ENCODE peak calls at places on chromosomes 6 and 20, in eight cellular contexts. One of them, this sample, is unnamed.

GRCh38 chr6:133337312-133337711 is 96.2 kb downstream of the EYA4 start:
- DNase-seq in astrocyte: no peak
- DNase-seq in IMR-90: peak; percentile 86
- DNase-seq in GM13976: no peak
- DNase-seq in astrocyte of the spinal cord: no peak
- DNase-seq in endothelial cell of umbilical vein: no peak
- DNase-seq in Calu3: no peak
- DNase-seq in GM20000: no peak
- DNase-seq in this sample: no peak

GRCh38 chr6:106192824-106193223 is 106.7 kb downstream of the PRDM1 start:
- DNase-seq in endothelial cell of umbilical vein: peak; percentile 14
- DNase-seq in GM20000: no peak
- DNase-seq in astrocyte: peak; percentile 88
- DNase-seq in IMR-90: peak; percentile 28
- DNase-seq in Calu3: no peak
- DNase-seq in astrocyte of the spinal cord: peak; percentile 35
- DNase-seq in GM13976: no peak
- DNase-seq in this sample: no peak

GRCh38 chr6:37482356-37483292 is 17.1 kb downstream of the CCDC167 start:
- DNase-seq in GM20000: no peak
- DNase-seq in astrocyte: no peak
- DNase-seq in endothelial cell of umbilical vein: no peak
- DNase-seq in astrocyte of the spinal cord: no peak
- DNase-seq in IMR-90: no peak
- DNase-seq in Calu3: no peak
- DNase-seq in GM13976: no peak
- DNase-seq in this sample: no peak

GRCh38 chr6:154329350-154330170 is 27.0 kb downstream of the IPCEF1 start:
- DNase-seq in astrocyte of the spinal cord: no peak
- DNase-seq in endothelial cell of umbilical vein: no peak
- DNase-seq in GM13976: no peak
- DNase-seq in GM20000: no peak
- DNase-seq in IMR-90: no peak
- DNase-seq in Calu3: no peak
- DNase-seq in astrocyte: no peak
- DNase-seq in this sample: no peak

GRCh38 chr6:152201134-152201533 is 393.7 kb downstream of the ESR1 start:
- DNase-seq in Calu3: no peak
- DNase-seq in GM20000: no peak
- DNase-seq in astrocyte: no peak
- DNase-seq in astrocyte of the spinal cord: no peak
- DNase-seq in GM13976: no peak
- DNase-seq in endothelial cell of umbilical vein: no peak
- DNase-seq in IMR-90: no peak
- DNase-seq in this sample: no peak

GRCh38 chr6:43437700-43438099 is 10.4 kb downstream of the ABCC10 start:
- DNase-seq in Calu3: no peak
- DNase-seq in GM20000: no peak
- DNase-seq in astrocyte: no peak
- DNase-seq in endothelial cell of umbilical vein: no peak
- DNase-seq in GM13976: no peak
- DNase-seq in IMR-90: no peak
- DNase-seq in astrocyte of the spinal cord: no peak
- DNase-seq in this sample: no peak

GRCh38 chr6:156283091-156283490 is 494.1 kb upstream of the ARID1B start:
- DNase-seq in IMR-90: no peak
- DNase-seq in endothelial cell of umbilical vein: no peak
- DNase-seq in astrocyte of the spinal cord: no peak
- DNase-seq in GM13976: no peak
- DNase-seq in astrocyte: no peak
- DNase-seq in Calu3: no peak
- DNase-seq in GM20000: no peak
- DNase-seq in this sample: no peak

GRCh38 chr6:31900917-31901414 is 920 bp downstream of the ZBTB12 start:
- DNase-seq in endothelial cell of umbilical vein: no peak
- DNase-seq in astrocyte of the spinal cord: no peak
- DNase-seq in IMR-90: no peak
- DNase-seq in GM13976: no peak
- DNase-seq in astrocyte: no peak
- DNase-seq in Calu3: peak; percentile 32
- DNase-seq in GM20000: no peak
- DNase-seq in this sample: no peak

GRCh38 chr6:153780011-153780410 is 259.0 kb upstream of the OPRM1 start:
- DNase-seq in Calu3: no peak
- DNase-seq in endothelial cell of umbilical vein: no peak
- DNase-seq in astrocyte: no peak
- DNase-seq in astrocyte of the spinal cord: no peak
- DNase-seq in GM20000: no peak
- DNase-seq in GM13976: no peak
- DNase-seq in IMR-90: no peak
- DNase-seq in this sample: no peak

GRCh38 chr6:71190809-71191208 is 97.8 kb upstream of the OGFRL1 start:
- DNase-seq in endothelial cell of umbilical vein: peak; percentile 41
- DNase-seq in GM13976: no peak
- DNase-seq in IMR-90: peak; percentile 52
- DNase-seq in astrocyte of the spinal cord: peak; percentile 54
- DNase-seq in GM20000: no peak
- DNase-seq in astrocyte: no peak
- DNase-seq in Calu3: no peak
- DNase-seq in this sample: no peak

GRCh38 chr6:11055127-11055627 is 11.1 kb upstream of the ELOVL2 start:
- DNase-seq in astrocyte of the spinal cord: no peak
- DNase-seq in IMR-90: peak; percentile 43
- DNase-seq in astrocyte: peak; percentile 51
- DNase-seq in Calu3: no peak
- DNase-seq in GM20000: no peak
- DNase-seq in endothelial cell of umbilical vein: no peak
- DNase-seq in GM13976: no peak
- DNase-seq in this sample: no peak

GRCh38 chr6:35733633-35734032 is 3.2 kb upstream of the ARMC12 start:
- DNase-seq in Calu3: no peak
- DNase-seq in GM20000: no peak
- DNase-seq in astrocyte: no peak
- DNase-seq in GM13976: no peak
- DNase-seq in IMR-90: no peak
- DNase-seq in astrocyte of the spinal cord: no peak
- DNase-seq in endothelial cell of umbilical vein: no peak
- DNase-seq in this sample: no peak

GRCh38 chr6:35729722-35730121 is 7.1 kb upstream of the ARMC12 start:
- DNase-seq in IMR-90: no peak
- DNase-seq in GM13976: no peak
- DNase-seq in astrocyte: no peak
- DNase-seq in GM20000: no peak
- DNase-seq in Calu3: no peak
- DNase-seq in astrocyte of the spinal cord: no peak
- DNase-seq in endothelial cell of umbilical vein: no peak
- DNase-seq in this sample: no peak

GRCh38 chr6:35731414-35731735 is 5.5 kb upstream of the ARMC12 start:
- DNase-seq in Calu3: peak; percentile 83
- DNase-seq in astrocyte of the spinal cord: peak; percentile 90
- DNase-seq in IMR-90: peak; percentile 67
- DNase-seq in GM20000: peak; percentile 93
- DNase-seq in astrocyte: peak; percentile 65
- DNase-seq in GM13976: peak; percentile 92
- DNase-seq in endothelial cell of umbilical vein: peak; percentile 85
- DNase-seq in this sample: peak; percentile 94

GRCh38 chr6:35730745-35731413 is 6.0 kb upstream of the ARMC12 start:
- DNase-seq in IMR-90: no peak
- DNase-seq in astrocyte: no peak
- DNase-seq in Calu3: no peak
- DNase-seq in astrocyte of the spinal cord: no peak
- DNase-seq in GM13976: no peak
- DNase-seq in GM20000: no peak
- DNase-seq in endothelial cell of umbilical vein: no peak
- DNase-seq in this sample: no peak

GRCh38 chr6:35731736-35732532 is 4.9 kb upstream of the ARMC12 start:
- DNase-seq in IMR-90: peak; percentile 83
- DNase-seq in GM13976: peak; percentile 93
- DNase-seq in astrocyte of the spinal cord: peak; percentile 98
- DNase-seq in GM20000: peak; percentile 91
- DNase-seq in endothelial cell of umbilical vein: peak; percentile 87
- DNase-seq in Calu3: peak; percentile 91
- DNase-seq in astrocyte: peak; percentile 81
- DNase-seq in this sample: peak; percentile 87
- TF ChIP-seq CTCF in IMR-90: no peak
- TF ChIP-seq CTCF in GM13976: no peak
- TF ChIP-seq CTCF in astrocyte of the spinal cord: peak; percentile 6
- TF ChIP-seq CTCF in GM20000: no peak
- TF ChIP-seq CTCF in endothelial cell of umbilical vein: peak; percentile 5
- TF ChIP-seq CTCF in Calu3: no peak
- TF ChIP-seq CTCF in astrocyte: no peak
- TF ChIP-seq CTCF in this sample: no peak

GRCh38 chr20:39871013-39871412 is 818.0 kb downstream of the MAFB start:
- DNase-seq in IMR-90: no peak
- DNase-seq in astrocyte of the spinal cord: no peak
- DNase-seq in endothelial cell of umbilical vein: no peak
- DNase-seq in GM13976: no peak
- DNase-seq in GM20000: no peak
- DNase-seq in Calu3: no peak
- DNase-seq in astrocyte: no peak
- DNase-seq in this sample: no peak
- TF ChIP-seq CTCF in IMR-90: no peak
- TF ChIP-seq CTCF in astrocyte of the spinal cord: no peak
- TF ChIP-seq CTCF in endothelial cell of umbilical vein: no peak
- TF ChIP-seq CTCF in GM13976: no peak
- TF ChIP-seq CTCF in GM20000: no peak
- TF ChIP-seq CTCF in Calu3: no peak
- TF ChIP-seq CTCF in astrocyte: no peak
- TF ChIP-seq CTCF in this sample: no peak

GRCh38 chr6:41682497-41682961 is 44.3 kb downstream of the MDFI start:
- DNase-seq in astrocyte of the spinal cord: peak; percentile 9
- DNase-seq in Calu3: no peak
- DNase-seq in GM20000: peak; percentile 42
- DNase-seq in endothelial cell of umbilical vein: no peak
- DNase-seq in IMR-90: no peak
- DNase-seq in GM13976: no peak
- DNase-seq in astrocyte: no peak
- DNase-seq in this sample: no peak
- TF ChIP-seq CTCF in astrocyte of the spinal cord: no peak
- TF ChIP-seq CTCF in Calu3: no peak
- TF ChIP-seq CTCF in GM20000: no peak
- TF ChIP-seq CTCF in endothelial cell of umbilical vein: no peak
- TF ChIP-seq CTCF in IMR-90: no peak
- TF ChIP-seq CTCF in GM13976: no peak
- TF ChIP-seq CTCF in astrocyte: no peak
- TF ChIP-seq CTCF in this sample: peak; percentile 7

DNA sequence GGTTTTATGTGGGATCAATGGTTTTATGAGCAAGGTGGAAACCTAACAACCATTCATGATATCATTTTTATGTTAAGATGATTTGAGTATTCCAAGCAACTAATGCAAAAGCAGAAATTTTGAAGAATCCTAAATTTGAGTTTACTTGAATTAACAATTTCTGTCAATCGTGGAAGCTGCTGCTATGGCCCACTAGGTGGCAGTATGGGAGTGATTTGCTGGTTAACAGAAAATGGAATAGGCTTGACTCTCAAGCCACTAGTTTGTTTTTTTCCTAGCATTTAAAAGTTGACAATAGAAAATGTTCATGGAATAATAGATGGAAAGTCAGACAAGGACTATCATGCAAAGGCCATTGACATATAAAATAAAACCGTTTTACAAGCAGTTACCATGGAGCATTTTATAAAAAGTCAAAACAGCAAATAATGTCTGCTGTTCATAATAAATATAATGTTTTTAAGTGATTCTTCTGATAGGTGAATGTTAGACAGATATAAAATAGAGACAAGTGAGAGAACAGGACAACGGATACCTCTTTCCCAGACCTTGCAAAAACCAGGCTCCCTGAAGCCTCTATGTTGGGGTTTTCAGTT is 43.0 kb upstream of the TMEM200A start:
- DNase-seq in endothelial cell of umbilical vein: peak; percentile 53
- DNase-seq in IMR-90: peak; percentile 82
- DNase-seq in astrocyte: peak; percentile 48
- DNase-seq in GM13976: peak; percentile 19
- DNase-seq in GM20000: peak; percentile 38
- DNase-seq in Calu3: peak; percentile 30
- DNase-seq in astrocyte of the spinal cord: peak; percentile 81
- DNase-seq in this sample: peak; percentile 18
- TF ChIP-seq CTCF in endothelial cell of umbilical vein: peak; percentile 74
- TF ChIP-seq CTCF in IMR-90: peak; percentile 96
- TF ChIP-seq CTCF in astrocyte: peak; percentile 97
- TF ChIP-seq CTCF in GM13976: peak; percentile 75
- TF ChIP-seq CTCF in GM20000: peak; percentile 66
- TF ChIP-seq CTCF in Calu3: peak; percentile 77
- TF ChIP-seq CTCF in astrocyte of the spinal cord: peak; percentile 90
- TF ChIP-seq CTCF in this sample: peak; percentile 98

GRCh38 chr6:84651583-84651982 is 112.8 kb downstream of the TBX18 start:
- DNase-seq in GM13976: no peak
- DNase-seq in Calu3: no peak
- DNase-seq in GM20000: no peak
- DNase-seq in astrocyte of the spinal cord: no peak
- DNase-seq in endothelial cell of umbilical vein: peak; percentile 40
- DNase-seq in IMR-90: no peak
- DNase-seq in astrocyte: peak; percentile 12
- DNase-seq in this sample: no peak

GRCh38 chr6:84645000-84645399 is 119.4 kb downstream of the TBX18 start:
- DNase-seq in GM20000: no peak
- DNase-seq in astrocyte: peak; percentile 64
- DNase-seq in astrocyte of the spinal cord: peak; percentile 62
- DNase-seq in GM13976: no peak
- DNase-seq in IMR-90: peak; percentile 59
- DNase-seq in endothelial cell of umbilical vein: peak; percentile 87
- DNase-seq in Calu3: no peak
- DNase-seq in this sample: no peak

GRCh38 chr6:84652356-84653026 is 111.9 kb downstream of the TBX18 start:
- DNase-seq in endothelial cell of umbilical vein: peak; percentile 96
- DNase-seq in GM13976: no peak
- DNase-seq in astrocyte: peak; percentile 92
- DNase-seq in Calu3: peak; percentile 20
- DNase-seq in IMR-90: peak; percentile 92
- DNase-seq in GM20000: no peak
- DNase-seq in astrocyte of the spinal cord: peak; percentile 91
- DNase-seq in this sample: no peak

GRCh38 chr6:84645563-84646266 is 118.7 kb downstream of the TBX18 start:
- DNase-seq in astrocyte of the spinal cord: peak; percentile 74
- DNase-seq in Calu3: no peak
- DNase-seq in GM13976: no peak
- DNase-seq in endothelial cell of umbilical vein: peak; percentile 83
- DNase-seq in astrocyte: peak; percentile 80
- DNase-seq in GM20000: no peak
- DNase-seq in IMR-90: peak; percentile 73
- DNase-seq in this sample: no peak

DNA sequence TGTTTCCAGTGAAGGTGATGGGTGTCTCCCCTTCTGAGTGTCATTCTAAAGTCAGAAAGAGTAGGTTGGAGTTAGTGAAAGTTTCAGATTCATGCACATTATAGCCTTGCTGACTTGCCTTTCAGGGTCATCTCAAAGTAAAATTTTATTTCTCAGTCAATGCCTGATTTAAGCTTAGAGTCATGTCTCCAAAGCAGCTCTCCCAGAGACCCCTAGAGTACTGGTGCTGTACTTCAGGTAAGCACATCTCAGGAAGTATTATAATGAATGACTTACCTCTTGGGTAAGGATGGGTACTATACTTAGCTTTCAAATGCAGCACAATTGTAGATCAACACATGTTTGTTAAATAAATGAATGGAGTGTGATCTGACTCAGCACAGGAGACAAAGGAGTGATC is 116.0 kb downstream of the TBX18 start:
- DNase-seq in IMR-90: no peak
- DNase-seq in astrocyte: no peak
- DNase-seq in endothelial cell of umbilical vein: no peak
- DNase-seq in astrocyte of the spinal cord: no peak
- DNase-seq in Calu3: no peak
- DNase-seq in GM13976: no peak
- DNase-seq in GM20000: no peak
- DNase-seq in this sample: no peak
- TF ChIP-seq CTCF in IMR-90: no peak
- TF ChIP-seq CTCF in astrocyte: no peak
- TF ChIP-seq CTCF in endothelial cell of umbilical vein: no peak
- TF ChIP-seq CTCF in astrocyte of the spinal cord: no peak
- TF ChIP-seq CTCF in Calu3: no peak
- TF ChIP-seq CTCF in GM13976: no peak
- TF ChIP-seq CTCF in GM20000: no peak
- TF ChIP-seq CTCF in this sample: no peak

This sample was measured in neural crest cell.